ENCODE peak calls at places on chromosomes 3 and 15, in four cellular contexts. F is PC-3, D is HCT116, Z is neural progenitor cell. W is an unnamed sample.

GRCh38 chr3:174955513-174956001 is 96.4 kb downstream of the NAALADL2 start:
- DNase-seq in F (peak; percentile 90), D (peak; percentile 22), Z (no peak), W (peak; percentile 10)

GRCh38 chr15:75732809-75733451 is 20.3 kb upstream of the CSPG4 start:
- DNase-seq in F (peak; percentile 71), D (peak; percentile 39), Z (peak; percentile 84), W (peak; percentile 68)

GRCh38 chr15:53457479-53457878 is 302.0 kb downstream of the WDR72 start:
- DNase-seq in F (no peak), D (no peak), Z (no peak), W (no peak)

GRCh38 chr15:45091161-45091560 is 22.8 kb downstream of the DUOX2 start:
- DNase-seq in F (no peak), D (no peak), Z (no peak), W (no peak)

GRCh38 chr3:137768021-137768360 is 3.9 kb downstream of the SOX14 start:
- DNase-seq in F (no peak), D (no peak), Z (peak; percentile 36), W (no peak)

GRCh38 chr3:149203758-149204157 is 17.9 kb downstream of the CP start:
- DNase-seq in F (no peak), D (no peak), Z (no peak), W (no peak)

GRCh38 chr3:150409527-150410310 is 1.6 kb downstream of the TSC22D2 start:
- DNase-seq in F (peak; percentile 70), D (no peak), Z (peak; percentile 93), W (peak; percentile 85)

GRCh38 chr3:4999626-5000184 is 20.5 kb downstream of the BHLHE40 start:
- DNase-seq in F (peak; percentile 76), D (no peak), Z (no peak), W (no peak)

GRCh38 chr3:177787279-177788041 is 590.2 kb upstream of the TBL1XR1 start:
- DNase-seq in F (no peak), D (no peak), Z (no peak), W (no peak)

GRCh38 chr3:58835075-58835474 is 168.5 kb upstream of the FAM3D start:
- DNase-seq in F (peak; percentile 35), D (no peak), Z (no peak), W (no peak)

GRCh38 chr3:78101363-78101762 is 1061.5 kb downstream of the ROBO2 start:
- DNase-seq in F (peak; percentile 6), D (no peak), Z (no peak), W (no peak)

GRCh38 chr3:124351430-124352142 is 359.7 kb upstream of the ROPN1 start:
- DNase-seq in F (peak; percentile 84), D (peak; percentile 31), Z (peak; percentile 82), W (peak; percentile 79)

GRCh38 chr15:42608110-42608531 is 32.7 kb downstream of the STARD9 start:
- DNase-seq in F (no peak), D (no peak), Z (no peak), W (peak; percentile 66)

GRCh38 chr3:8575364-8576104 is 69.1 kb downstream of the SSUH2 start:
- DNase-seq in F (peak; percentile 23), D (no peak), Z (no peak), W (no peak)

GRCh38 chr3:190194506-190194905 is 73.8 kb upstream of the P3H2 start:
- DNase-seq in F (no peak), D (no peak), Z (peak; percentile 12), W (no peak)

GRCh38 chr15:61228025-61228901 is 839 bp downstream of the RORA start:
- DNase-seq in F (peak; percentile 10), D (no peak), Z (peak; percentile 54), W (peak; percentile 25)

GRCh38 chr3:138936763-138937689 is 9.9 kb downstream of the FOXL2 start:
- DNase-seq in F (no peak), D (no peak), Z (peak; percentile 36), W (no peak)
- TF ChIP-seq EZH2 in F (no peak), D (no peak), Z (peak; percentile 91), W (peak; percentile 41)

GRCh38 chr3:101671014-101671413 is 5.9 kb downstream of the ZBTB11 start:
- DNase-seq in F (no peak), D (no peak), Z (no peak), W (no peak)
- TF ChIP-seq EZH2 in F (no peak), D (no peak), Z (no peak), W (no peak)

DNA sequence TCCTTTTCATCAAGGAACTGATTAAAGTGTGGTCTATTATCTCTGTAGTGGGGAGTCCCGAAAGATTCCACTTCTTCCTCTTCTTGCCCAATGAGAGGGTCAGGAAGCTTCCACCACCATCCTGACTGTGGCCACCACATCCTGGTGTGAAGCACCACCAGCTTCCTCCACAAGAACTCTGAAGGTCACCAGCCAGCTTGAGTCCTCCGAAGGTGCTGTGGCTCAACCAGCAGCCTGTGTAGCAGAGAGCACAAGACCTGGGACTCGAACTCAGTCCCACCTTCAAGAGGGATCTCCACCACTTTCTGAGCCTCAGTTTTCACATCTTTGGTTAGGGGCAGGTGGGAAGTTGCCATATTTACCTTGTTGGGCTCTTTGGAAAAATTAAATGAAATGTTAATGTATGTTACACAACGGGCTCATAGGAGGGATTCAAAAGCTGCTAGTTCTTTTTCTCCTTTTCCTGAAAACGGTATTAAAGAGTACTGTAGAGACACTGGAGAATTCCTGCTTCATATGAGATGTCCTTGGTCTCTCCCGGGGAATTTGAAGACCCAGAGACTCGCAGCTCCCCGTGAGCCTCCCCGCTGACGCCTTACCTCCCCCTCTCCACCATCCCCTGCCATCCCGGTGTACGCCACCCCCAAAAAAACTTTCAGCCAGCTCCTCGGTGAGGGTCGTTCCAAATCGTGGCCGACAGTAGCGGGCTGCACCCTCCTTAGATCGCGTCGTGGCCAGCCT is 816 bp upstream of the ACAN start:
- DNase-seq in F (no peak), D (no peak), Z (no peak), W (no peak)
- TF ChIP-seq EZH2 in F (no peak), D (no peak), Z (no peak), W (peak; percentile 95)

GRCh38 chr3:147419062-147419701 is 10.0 kb downstream of the ZIC1 start:
- DNase-seq in F (no peak), D (no peak), Z (peak; percentile 97), W (peak; percentile 88)
- TF ChIP-seq EZH2 in F (no peak), D (no peak), Z (peak; percentile 0), W (no peak)

GRCh38 chr3:30349507-30349906 is 256.9 kb upstream of the TGFBR2 start:
- DNase-seq in F (no peak), D (no peak), Z (peak; percentile 15), W (no peak)
- TF ChIP-seq EZH2 in F (no peak), D (no peak), Z (no peak), W (no peak)

GRCh38 chr15:31325976-31326728 is 483 bp upstream of the KLF13 start:
- DNase-seq in F (peak; percentile 97), D (peak; percentile 91), Z (peak; percentile 99), W (peak; percentile 97)

GRCh38 chr15:31324739-31325431 is 1.8 kb upstream of the KLF13 start:
- DNase-seq in F (no peak), D (no peak), Z (no peak), W (no peak)

GRCh38 chr15:31323627-31324026 is 3.0 kb upstream of the KLF13 start:
- DNase-seq in F (no peak), D (no peak), Z (no peak), W (no peak)

GRCh38 chr15:31326729-31327673 is at the start of gene KLF13:
- DNase-seq in F (peak; percentile 55), D (no peak), Z (peak; percentile 61), W (peak; percentile 77)

DNA sequence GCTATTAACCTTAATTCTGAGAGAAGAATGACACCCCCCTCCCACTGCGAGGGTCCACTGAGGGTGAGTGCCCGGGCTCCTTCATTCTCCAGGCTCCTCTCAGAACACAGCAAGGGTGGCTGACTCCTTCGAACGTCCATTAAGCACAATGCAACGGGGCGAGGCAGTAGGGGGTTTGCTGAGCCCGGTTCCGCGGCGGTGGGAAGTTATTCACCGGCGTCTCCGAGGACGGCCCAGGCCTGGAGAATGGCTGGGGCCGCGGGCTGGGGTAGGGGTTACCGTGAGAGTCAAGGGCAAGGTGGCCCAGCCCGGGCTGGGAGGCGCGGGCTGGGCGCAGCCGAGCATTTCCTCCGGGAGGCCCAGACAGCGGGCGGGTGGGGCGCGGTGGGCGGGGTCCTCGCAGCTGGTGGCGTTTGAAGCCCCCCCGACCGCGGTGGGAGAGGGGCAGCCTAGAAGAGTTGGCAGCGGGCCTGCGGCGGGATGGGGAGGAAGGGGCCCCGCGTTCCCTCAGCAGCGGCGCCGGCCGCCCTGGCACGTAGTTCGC is 1.1 kb upstream of the KLF13 start:
- DNase-seq in F (peak; percentile 4), D (no peak), Z (peak; percentile 52), W (peak; percentile 33)
- TF ChIP-seq EZH2 in F (no peak), D (no peak), Z (peak; percentile 30), W (no peak)

GRCh38 chr3:49476563-49476962 is 6.5 kb downstream of the DAG1 start:
- DNase-seq in F (peak; percentile 64), D (no peak), Z (no peak), W (no peak)
- TF ChIP-seq EZH2 in F (no peak), D (no peak), Z (no peak), W (no peak)